ENCODE peak calls at places on chromosomes 13 and 19, in ten cellular contexts. S, E, U, D, M, I, O, B, N and H are unnamed samples.

GRCh38 chr19:58544591-58545285 is 874 bp downstream of the TRIM28 start:
- DNase-seq in M (no peak), B (no peak), I (peak; percentile 69), S (no peak), E (peak; percentile 79), D (peak; percentile 59), U (peak; percentile 61), N (peak; percentile 68), O (peak; percentile 41), H (no peak)

GRCh38 chr13:100536643-100537180 is 51.9 kb downstream of the GGACT start:
- DNase-seq in E (no peak), U (no peak), S (no peak), O (no peak), B (no peak), M (no peak), D (no peak), I (no peak), N (no peak), H (no peak)

GRCh38 chr19:36008336-36008978 is at the start of gene SYNE4:
- DNase-seq in O (no peak), N (no peak), I (no peak), B (peak; percentile 18), S (no peak), D (no peak), E (no peak), M (no peak), U (peak; percentile 47), H (no peak)

GRCh38 chr13:58994778-58995177 is 1169.0 kb downstream of the DIAPH3 start:
- DNase-seq in M (no peak), U (no peak), D (peak; percentile 19), S (no peak), O (no peak), B (no peak), E (no peak), N (no peak), I (no peak), H (no peak)

GRCh38 chr13:79966502-79966901 is 374.4 kb downstream of the SPRY2 start:
- DNase-seq in M (no peak), B (peak; percentile 30), D (no peak), O (peak; percentile 35), U (no peak), E (no peak), S (no peak), N (no peak), I (no peak), H (no peak)

GRCh38 chr13:75860935-75861334 is 224.8 kb downstream of the LMO7 start:
- DNase-seq in E (no peak), M (no peak), O (no peak), S (no peak), U (no peak), I (no peak), D (no peak), B (no peak), N (no peak), H (no peak)

GRCh38 chr13:96029002-96029401 is 24.2 kb downstream of the UGGT2 start:
- DNase-seq in B (no peak), U (no peak), I (no peak), N (no peak), E (no peak), S (no peak), M (no peak), O (no peak), D (no peak), H (no peak)

GRCh38 chr13:110853235-110853721 is 61.6 kb downstream of the ANKRD10 start:
- DNase-seq in N (no peak), U (no peak), M (no peak), D (no peak), S (no peak), I (no peak), B (no peak), E (no peak), O (peak; percentile 23), H (no peak)

GRCh38 chr19:28847468-28847867 is 365.5 kb downstream of the UQCRFS1 start:
- DNase-seq in E (no peak), N (no peak), M (no peak), I (no peak), S (no peak), U (no peak), O (peak; percentile 11), B (peak; percentile 47), D (no peak), H (no peak)

GRCh38 chr19:19642506-19643157 is 825 bp downstream of the GMIP start:
- DNase-seq in N (no peak), D (peak; percentile 62), E (no peak), O (no peak), S (no peak), B (no peak), U (no peak), I (no peak), M (no peak), H (no peak)

GRCh38 chr19:43662487-43662886 is 7.5 kb downstream of the PLAUR start:
- DNase-seq in N (no peak), M (no peak), D (no peak), I (no peak), B (no peak), O (peak; percentile 23), S (no peak), E (no peak), U (no peak), H (no peak)

GRCh38 chr13:111542530-111543341 is 222.3 kb downstream of the TEX29 start:
- DNase-seq in N (no peak), E (no peak), B (no peak), U (no peak), M (no peak), D (no peak), I (no peak), S (no peak), O (no peak), H (no peak)